ENCODE peak calls at places on chromosomes 11 and 22, in four cellular contexts. J, U, B and F are unnamed samples.

GRCh38 chr11:79264284-79264683 is 176.5 kb downstream of the TENM4 start:
- DNase-seq in J (no peak), U (no peak), B (no peak), F (no peak)

GRCh38 chr11:104618949-104619348 is 279.3 kb downstream of the CASP12 start:
- DNase-seq in J (no peak), U (no peak), B (no peak), F (no peak)

GRCh38 chr11:57320719-57321387 is 3.9 kb downstream of the TNKS1BP1 start:
- DNase-seq in J (no peak), U (no peak), B (no peak), F (no peak)

GRCh38 chr11:10550503-10550902 is 9.5 kb upstream of the RNF141 start:
- DNase-seq in J (no peak), U (no peak), B (no peak), F (peak)

GRCh38 chr11:131217313-131218297 is 152.8 kb upstream of the NTM start:
- DNase-seq in J (no peak), U (no peak), B (no peak), F (no peak)

GRCh38 chr11:72522186-72522585 is 87.9 kb upstream of the CLPB start:
- DNase-seq in J (no peak), U (no peak), B (no peak), F (no peak)

GRCh38 chr11:130442728-130443127 is 5.7 kb upstream of the ADAMTS15 start:
- DNase-seq in J (no peak), U (no peak), B (no peak), F (peak)

GRCh38 chr11:62905286-62905685 is 15.9 kb downstream of the CHRM1 start:
- DNase-seq in J (no peak), U (no peak), B (no peak), F (no peak)

GRCh38 chr22:38172489-38173155 is 9.0 kb downstream of the PLA2G6 start:
- DNase-seq in J (no peak), U (no peak), B (peak), F (peak)

GRCh38 chr11:9057888-9058287 is 33.5 kb downstream of the SCUBE2 start:
- DNase-seq in J (peak), U (no peak), B (no peak), F (no peak)

GRCh38 chr11:82765466-82766034 is 31.9 kb upstream of the FAM181B start:
- DNase-seq in J (no peak), U (no peak), B (no peak), F (no peak)

GRCh38 chr11:113644605-113645004 is 61.5 kb downstream of the TMPRSS5 start:
- DNase-seq in J (no peak), U (no peak), B (no peak), F (no peak)

GRCh38 chr11:126122863-126123262 is 60.2 kb upstream of the CDON start:
- DNase-seq in J (no peak), U (no peak), B (no peak), F (no peak)

GRCh38 chr22:39332441-39333064 is 13.1 kb upstream of the RPL3 start:
- DNase-seq in J (no peak), U (no peak), B (no peak), F (no peak)

GRCh38 chr22:37420656-37421467 is 6.4 kb downstream of the ELFN2 start:
- DNase-seq in J (no peak), U (no peak), B (no peak), F (peak)

GRCh38 chr11:47204633-47204989 is 10.2 kb upstream of the DDB2 start:
- DNase-seq in J (no peak), U (no peak), B (no peak), F (peak)

GRCh38 chr11:70210051-70210501 is 7.0 kb downstream of the FADD start:
- DNase-seq in J (no peak), U (no peak), B (no peak), F (peak)

GRCh38 chr11:73317373-73317772 is 9.3 kb downstream of the ARHGEF17 start:
- DNase-seq in J (no peak), U (no peak), B (no peak), F (no peak)

GRCh38 chr11:85170184-85170583 is 457.0 kb downstream of the DLG2 start:
- DNase-seq in J (no peak), U (no peak), B (no peak), F (peak)

GRCh38 chr11:77115956-77116355 is 12.1 kb upstream of the MYO7A start:
- DNase-seq in J (no peak), U (no peak), B (no peak), F (no peak)

GRCh38 chr11:66386171-66387069 is 14.9 kb upstream of the SLC29A2 start:
- DNase-seq in J (peak), U (peak), B (peak), F (peak)

GRCh38 chr22:17922925-17923898 is 101.1 kb downstream of the MICAL3 start:
- DNase-seq in J (no peak), U (no peak), B (no peak), F (peak)